ENCODE peak calls at places on chromosomes 4 and X, in seven cellular contexts. J is GM12878, A is K562, X is SK-N-SH, S is breast epithelium, C is transverse colon, U is stomach. W is an unnamed sample.

GRCh38 chr4:26052663-26053534 is 138.9 kb downstream of the SMIM20 start:
- DNase-seq in J (no peak), A (no peak), X (no peak), S (no peak), C (no peak), U (no peak), W (no peak)

GRCh38 chr4:110988741-110989140 is 365.9 kb upstream of the PITX2 start:
- DNase-seq in J (no peak), A (no peak), X (no peak), S (no peak), C (no peak), U (no peak), W (no peak)

GRCh38 chr4:86302242-86302641 is 57.6 kb downstream of the MAPK10 start:
- DNase-seq in J (no peak), A (no peak), X (peak; percentile 36), S (peak; percentile 39), C (peak; percentile 16), U (no peak), W (no peak)

GRCh38 chr4:53905935-53906377 is 158.4 kb downstream of the CHIC2 start:
- DNase-seq in J (peak; percentile 7), A (no peak), X (peak; percentile 41), S (no peak), C (peak; percentile 26), U (peak; percentile 43), W (no peak)

GRCh38 chrX:33205321-33205720 is 6.0 kb downstream of the DMD start:
- DNase-seq in J (no peak), A (no peak), X (no peak), S (no peak), C (no peak), U (no peak), W (no peak)

GRCh38 chrX:141439651-141440050 is 144.9 kb downstream of the SPANXA1 start:
- DNase-seq in J (no peak), A (no peak), X (no peak), S (no peak), C (no peak), U (no peak), W (no peak)

GRCh38 chr4:172666711-172667368 is 501.8 kb upstream of the GALNT7 start:
- DNase-seq in J (no peak), A (no peak), X (no peak), S (no peak), C (no peak), U (no peak), W (no peak)

GRCh38 chr4:185634066-185634652 is 98.9 kb upstream of the PDLIM3 start:
- DNase-seq in J (no peak), A (peak; percentile 43), X (peak; percentile 38), S (no peak), C (no peak), U (no peak), W (no peak)

GRCh38 chrX:65811558-65812228 is 144.2 kb downstream of the MSN start:
- DNase-seq in J (no peak), A (no peak), X (no peak), S (no peak), C (no peak), U (no peak), W (no peak)

GRCh38 chrX:31297881-31298280 is 226.0 kb upstream of the FTHL17 start:
- DNase-seq in J (no peak), A (no peak), X (no peak), S (no peak), C (no peak), U (no peak), W (no peak)

GRCh38 chr4:145218251-145218650 is 37.9 kb upstream of the OTUD4 start:
- DNase-seq in J (peak; percentile 20), A (no peak), X (no peak), S (no peak), C (no peak), U (no peak), W (no peak)

GRCh38 chr4:24657768-24658617 is 73.6 kb upstream of the DHX15 start:
- DNase-seq in J (peak; percentile 80), A (no peak), X (no peak), S (peak; percentile 85), C (peak; percentile 74), U (peak; percentile 71), W (no peak)

GRCh38 chrX:15055146-15055930 is 182.1 kb downstream of the MOSPD2 start:
- DNase-seq in J (no peak), A (no peak), X (no peak), S (no peak), C (no peak), U (no peak), W (no peak)

GRCh38 chrX:118884552-118885138 is 61.0 kb downstream of the ZCCHC12 start:
- DNase-seq in J (no peak), A (no peak), X (no peak), S (no peak), C (no peak), U (no peak), W (no peak)
- TF ChIP-seq POLR2AphosphoS5 in J (no peak), A (no peak), X (no peak), S (no peak), C (no peak), U (no peak), W (no peak)

GRCh38 chr4:151099976-151100417 is 569 bp downstream of the RPS3A start:
- DNase-seq in J (no peak), A (no peak), X (peak; percentile 37), S (no peak), C (no peak), U (no peak), W (peak; percentile 5)
- TF ChIP-seq POLR2AphosphoS5 in J (no peak), A (no peak), X (no peak), S (no peak), C (no peak), U (no peak), W (no peak)

GRCh38 chrX:11758400-11759171 is 549 bp downstream of the MSL3 start:
- DNase-seq in J (no peak), A (peak; percentile 82), X (peak; percentile 86), S (peak; percentile 53), C (peak; percentile 88), U (peak; percentile 87), W (peak; percentile 41)
- TF ChIP-seq POLR2AphosphoS5 in J (no peak), A (no peak), X (no peak), S (peak; percentile 33), C (peak; percentile 53), U (no peak), W (no peak)

GRCh38 chrX:102155806-102156179 is at the start of gene BEX5:
- DNase-seq in J (no peak), A (peak; percentile 24), X (peak; percentile 53), S (peak; percentile 63), C (peak; percentile 68), U (peak; percentile 72), W (no peak)
- TF ChIP-seq POLR2AphosphoS5 in J (no peak), A (no peak), X (no peak), S (peak; percentile 33), C (peak; percentile 65), U (peak; percentile 75), W (no peak)

GRCh38 chr4:78707268-78707667 is 68.9 kb upstream of the BMP2K start:
- DNase-seq in J (no peak), A (no peak), X (no peak), S (no peak), C (no peak), U (no peak), W (no peak)
- TF ChIP-seq POLR2AphosphoS5 in J (no peak), A (no peak), X (no peak), S (no peak), C (no peak), U (no peak), W (no peak)